ENCODE peak calls at places on chromosome 1, in six cellular contexts. S is IMR-90, Q is mesenchymal stem cell, V is neuronal stem cell, H is mesendoderm, B is trophoblast cell. W is an unnamed sample.
A peak's percentile ranks its signal among the peaks of the same experiment; 100 is the strongest.

GRCh38 chr1:196147530-196147929 is 460.7 kb downstream of the KCNT2 start:
- DNase-seq in S (no peak), Q (no peak), V (no peak), H (no peak), B (no peak), W (no peak)

GRCh38 chr1:15757575-15758401 is 807 bp upstream of the FBLIM1 start:
- DNase-seq in S (peak; percentile 12), Q (peak; percentile 73), V (no peak), H (peak; percentile 81), B (peak; percentile 66), W (peak; percentile 76)

GRCh38 chr1:34166191-34167090 is 1.4 kb upstream of the CSMD2 start:
- DNase-seq in S (no peak), Q (no peak), V (peak; percentile 40), H (peak; percentile 96), B (no peak), W (peak; percentile 83)

GRCh38 chr1:173527151-173527826 is 50.2 kb downstream of the PRDX6 start:
- DNase-seq in S (no peak), Q (peak; percentile 41), V (no peak), H (no peak), B (peak; percentile 86), W (no peak)

GRCh38 chr1:206025283-206025820 is 1.7 kb upstream of the CTSE start:
- DNase-seq in S (no peak), Q (no peak), V (no peak), H (no peak), B (no peak), W (no peak)

GRCh38 chr1:157959750-157960149 is 33.7 kb upstream of the KIRREL1 start:
- DNase-seq in S (no peak), Q (no peak), V (no peak), H (no peak), B (no peak), W (no peak)

GRCh38 chr1:238409947-238410346 is 519.2 kb upstream of the ZP4 start:
- DNase-seq in S (peak; percentile 44), Q (peak; percentile 12), V (no peak), H (no peak), B (no peak), W (no peak)

GRCh38 chr1:202186327-202186726 is 7.3 kb upstream of the LGR6 start:
- DNase-seq in S (no peak), Q (no peak), V (no peak), H (no peak), B (no peak), W (no peak)

GRCh38 chr1:248404024-248404423 is 1.2 kb downstream of the OR2T1 start:
- DNase-seq in S (peak; percentile 19), Q (peak; percentile 14), V (peak; percentile 38), H (peak; percentile 72), B (no peak), W (no peak)

GRCh38 chr1:2016123-2016522 is 3.0 kb upstream of the GABRD start:
- DNase-seq in S (no peak), Q (no peak), V (no peak), H (no peak), B (no peak), W (no peak)

GRCh38 chr1:39407889-39408640 is 83.4 kb upstream of the BMP8A start:
- DNase-seq in S (no peak), Q (no peak), V (no peak), H (peak; percentile 86), B (no peak), W (no peak)

GRCh38 chr1:156124557-156125483 is 10.3 kb downstream of the LMNA start:
- DNase-seq in S (no peak), Q (peak; percentile 77), V (no peak), H (no peak), B (peak; percentile 84), W (no peak)

GRCh38 chr1:30277415-30277814 is 446.0 kb downstream of the MATN1 start:
- DNase-seq in S (no peak), Q (no peak), V (no peak), H (no peak), B (no peak), W (no peak)

GRCh38 chr1:28412731-28413130 is 43.2 kb downstream of the PHACTR4 start:
- DNase-seq in S (no peak), Q (no peak), V (no peak), H (peak; percentile 22), B (no peak), W (no peak)

GRCh38 chr1:10965621-10966226 is 46.7 kb upstream of the TARDBP start:
- DNase-seq in S (no peak), Q (no peak), V (no peak), H (no peak), B (no peak), W (no peak)

GRCh38 chr1:90810006-90810405 is 92.9 kb upstream of the BARHL2 start:
- DNase-seq in S (no peak), Q (no peak), V (no peak), H (no peak), B (no peak), W (no peak)

GRCh38 chr1:27141266-27142003 is 13.5 kb downstream of the SLC9A1 start:
- DNase-seq in S (no peak), Q (no peak), V (no peak), H (no peak), B (peak; percentile 18), W (no peak)

GRCh38 chr1:231590453-231591198 is 36.0 kb upstream of the DISC1 start:
- DNase-seq in S (peak; percentile 83), Q (peak; percentile 81), V (peak; percentile 14), H (peak; percentile 73), B (peak; percentile 56), W (no peak)

GRCh38 chr1:1187938-1188337 is 14.3 kb downstream of the TTLL10 start:
- DNase-seq in S (peak; percentile 78), Q (peak; percentile 36), V (no peak), H (no peak), B (no peak), W (no peak)

GRCh38 chr1:43396059-43396458 is 6.4 kb downstream of the SZT2 start:
- DNase-seq in S (no peak), Q (no peak), V (no peak), H (no peak), B (no peak), W (no peak)

GRCh38 chr1:33656467-33656866 is 184.0 kb downstream of the ZSCAN20 start:
- DNase-seq in S (no peak), Q (no peak), V (no peak), H (no peak), B (no peak), W (no peak)

GRCh38 chr1:179925302-179925701 is 29.3 kb upstream of the CEP350 start:
- DNase-seq in S (no peak), Q (no peak), V (no peak), H (no peak), B (no peak), W (no peak)

GRCh38 chr1:20216574-20216973 is 30.3 kb upstream of the PLA2G2C start:
- DNase-seq in S (peak; percentile 10), Q (peak; percentile 12), V (no peak), H (peak; percentile 64), B (no peak), W (no peak)

GRCh38 chr1:177799746-177800145 is 170.1 kb downstream of the SEC16B start:
- DNase-seq in S (no peak), Q (no peak), V (no peak), H (no peak), B (no peak), W (no peak)

GRCh38 chr1:110053557-110054428 is 16.7 kb downstream of the ALX3 start:
- DNase-seq in S (peak; percentile 25), Q (peak; percentile 49), V (peak; percentile 55), H (peak; percentile 72), B (peak; percentile 44), W (peak; percentile 97)

GRCh38 chr1:33342041-33342723 is 21.3 kb upstream of the A3GALT2 start:
- DNase-seq in S (peak; percentile 99), Q (peak; percentile 98), V (peak; percentile 77), H (peak; percentile 69), B (peak; percentile 95), W (peak; percentile 48)

GRCh38 chr1:105678334-105678733 is 1378.1 kb upstream of the PRMT6 start:
- DNase-seq in S (no peak), Q (no peak), V (no peak), H (no peak), B (no peak), W (no peak)

GRCh38 chr1:59029768-59030167 is 245.9 kb upstream of the JUN start:
- DNase-seq in S (no peak), Q (no peak), V (no peak), H (no peak), B (peak; percentile 61), W (no peak)

GRCh38 chr1:212283741-212284140 is 1.5 kb upstream of the PPP2R5A start:
- DNase-seq in S (no peak), Q (no peak), V (no peak), H (no peak), B (no peak), W (no peak)

GRCh38 chr1:100249155-100249536 is 488 bp downstream of the DBT start:
- DNase-seq in S (no peak), Q (peak; percentile 6), V (no peak), H (no peak), B (no peak), W (no peak)
- H4K8ac ChIP-seq in S (peak overlapping the region; percentile 86), Q (peak overlapping the region; percentile 87), V (peak overlapping the region; percentile 83), H (no peak overlapping the region), B (peak overlapping the region; percentile 91), W (peak overlapping the region; percentile 99)

GRCh38 chr1:215905493-215906095 is 338.5 kb downstream of the KCTD3 start:
- DNase-seq in S (peak; percentile 55), Q (no peak), V (no peak), H (peak; percentile 47), B (no peak), W (no peak)
- H3K4me3 ChIP-seq in S (no peak overlapping the region), Q (no peak overlapping the region), V (no peak overlapping the region), H (no peak overlapping the region), B (no peak overlapping the region), W (no peak overlapping the region)

GRCh38 chr1:4066860-4067599 is 167.0 kb upstream of the C1orf174 start:
- DNase-seq in S (no peak), Q (no peak), V (no peak), H (no peak), B (no peak), W (no peak)
- H4K8ac ChIP-seq in S (no peak overlapping the region), Q (no peak overlapping the region), V (no peak overlapping the region), H (no peak overlapping the region), B (no peak overlapping the region), W (no peak overlapping the region)

DNA sequence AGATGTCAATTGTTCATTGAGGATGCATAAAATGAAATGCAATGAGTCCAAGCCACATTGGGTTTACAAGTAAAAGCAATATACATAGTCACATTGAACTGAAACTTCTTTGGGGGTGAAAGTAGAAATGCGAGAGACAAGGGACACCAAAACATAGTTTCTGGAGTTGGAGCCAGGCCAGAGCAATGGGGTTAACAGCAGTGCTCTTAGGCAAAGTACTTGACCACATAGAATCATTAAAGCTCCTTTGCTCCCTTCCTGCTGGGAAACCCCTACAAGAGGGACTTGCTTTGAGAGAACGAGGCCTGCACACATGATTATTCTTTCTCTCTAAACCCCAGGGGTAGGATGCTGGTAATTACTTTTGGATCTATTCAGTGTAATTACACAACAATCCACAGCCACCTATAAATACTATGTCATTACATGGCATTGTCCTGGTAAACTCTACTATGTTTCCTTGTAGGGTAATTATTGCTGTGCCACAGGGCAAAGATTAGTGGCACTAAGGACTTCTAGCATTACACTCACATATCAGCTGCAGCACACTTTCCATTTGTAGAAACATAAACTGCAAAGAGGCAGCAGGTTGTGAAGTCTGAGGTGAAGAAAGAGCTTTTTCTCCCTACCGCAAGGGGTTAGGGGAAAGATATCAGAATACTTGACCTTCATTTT is 421.6 kb upstream of the PBX1 start:
- DNase-seq in S (no peak), Q (no peak), V (no peak), H (no peak), B (no peak), W (no peak)
- H3K4me3 ChIP-seq in S (no peak overlapping the region), Q (no peak overlapping the region), V (no peak overlapping the region), H (no peak overlapping the region), B (no peak overlapping the region), W (no peak overlapping the region)

GRCh38 chr1:78760858-78761257 is 111.2 kb downstream of the IFI44 start:
- DNase-seq in S (peak; percentile 36), Q (no peak), V (no peak), H (no peak), B (no peak), W (no peak)
- H4K8ac ChIP-seq in S (no peak overlapping the region), Q (no peak overlapping the region), V (no peak overlapping the region), H (no peak overlapping the region), B (no peak overlapping the region), W (no peak overlapping the region)

W was measured in H1.